ENCODE peak calls at places on chromosomes 13 and 19, in nine cellular contexts. B is IMR-90, G is heart left ventricle, H is gastrocnemius medialis, X is HCT116, N is adrenal gland, P is esophagus squamous epithelium, R is K562, M is uterus. D is an unnamed sample.

GRCh38 chr13:25865391-25865790 is 186.4 kb downstream of the SHISA2 start:
- DNase-seq in N (no peak), X (no peak), G (no peak), B (no peak), R (no peak), M (no peak), P (no peak), H (no peak), D (no peak)

GRCh38 chr13:50616101-50616500 is 227.4 kb downstream of the DLEU7 start:
- DNase-seq in X (no peak), G (no peak), H (no peak), P (no peak), B (peak; percentile 51), M (no peak), N (no peak), R (no peak), D (no peak)

GRCh38 chr13:38866649-38867048 is 124.0 kb downstream of the STOML3 start:
- DNase-seq in B (no peak), X (no peak), M (no peak), P (no peak), R (no peak), H (no peak), G (no peak), N (no peak), D (no peak)

GRCh38 chr13:93775507-93776108 is 549.0 kb downstream of the GPC6 start:
- DNase-seq in X (no peak), N (no peak), R (no peak), M (no peak), H (no peak), G (no peak), P (no peak), B (peak; percentile 85), D (no peak)

GRCh38 chr13:44974056-44974798 is 15.0 kb downstream of the NUFIP1 start:
- DNase-seq in H (peak; percentile 30), M (no peak), P (no peak), X (no peak), N (peak; percentile 51), B (peak; percentile 65), G (peak; percentile 57), R (no peak), D (no peak)

GRCh38 chr19:18879579-18880373 is 16.2 kb downstream of the CERS1 start:
- DNase-seq in X (peak; percentile 46), N (no peak), H (no peak), M (no peak), R (peak; percentile 96), B (no peak), P (no peak), G (no peak), D (peak; percentile 87)

GRCh38 chr13:50319603-50320296 is 304.5 kb downstream of the KCNRG start:
- DNase-seq in P (no peak), H (no peak), M (no peak), R (peak; percentile 57), G (no peak), B (peak; percentile 29), X (no peak), N (no peak), D (no peak)

GRCh38 chr13:46332772-46333171 is 54.3 kb downstream of the RUBCNL start:
- DNase-seq in R (no peak), N (no peak), P (no peak), H (no peak), B (no peak), M (no peak), G (no peak), X (no peak), D (no peak)

GRCh38 chr13:46721054-46721453 is 75.9 kb downstream of the ESD start:
- DNase-seq in P (no peak), R (peak; percentile 13), X (peak; percentile 15), N (no peak), H (peak; percentile 8), M (peak; percentile 51), G (peak; percentile 37), B (peak; percentile 53), D (peak; percentile 39)

GRCh38 chr19:33241530-33242101 is 16.0 kb upstream of the SLC7A10 start:
- DNase-seq in M (peak; percentile 27), P (no peak), H (no peak), G (no peak), R (peak; percentile 36), X (no peak), B (no peak), N (no peak), D (peak; percentile 33)

GRCh38 chr13:113564331-113565023 is 20.1 kb upstream of the TFDP1 start:
- DNase-seq in G (no peak), B (no peak), N (no peak), H (no peak), R (no peak), P (no peak), M (no peak), X (no peak), D (peak; percentile 6)

GRCh38 chr19:50419580-50420035 is 870 bp downstream of the SPIB start:
- DNase-seq in B (no peak), G (no peak), P (no peak), M (no peak), N (no peak), R (no peak), X (no peak), H (no peak), D (no peak)

GRCh38 chr13:41706189-41706588 is 248.8 kb downstream of the RGCC start:
- DNase-seq in H (no peak), R (no peak), G (no peak), B (no peak), P (no peak), X (no peak), M (no peak), N (no peak), D (no peak)

GRCh38 chr13:113220877-113221276 is 11.5 kb downstream of the CUL4A start:
- DNase-seq in G (peak; percentile 52), R (no peak), X (no peak), B (no peak), N (no peak), P (no peak), M (no peak), H (no peak), D (no peak)

GRCh38 chr13:97058417-97058816 is 64.1 kb upstream of the OXGR1 start:
- DNase-seq in G (no peak), B (no peak), P (no peak), R (no peak), N (no peak), H (no peak), X (no peak), M (no peak), D (no peak)

GRCh38 chr19:6744381-6745288 is 5.2 kb downstream of the TRIP10 start:
- DNase-seq in B (peak; percentile 87), R (no peak), H (peak; percentile 79), X (no peak), G (peak; percentile 94), N (peak; percentile 95), P (no peak), M (peak; percentile 90), D (peak; percentile 90)

GRCh38 chr19:29501816-29502580 is 23.8 kb upstream of the VSTM2B start:
- DNase-seq in B (no peak), M (no peak), G (no peak), H (no peak), R (no peak), N (no peak), P (no peak), X (no peak), D (no peak)

GRCh38 chr19:51064534-51065220 is at the start of gene KLK13:
- DNase-seq in R (peak; percentile 94), G (peak; percentile 71), H (no peak), N (peak; percentile 60), B (no peak), X (peak; percentile 7), M (no peak), P (no peak), D (no peak)

GRCh38 chr13:84648069-84648640 is 765.9 kb upstream of the SLITRK1 start:
- DNase-seq in X (no peak), G (no peak), N (no peak), R (no peak), P (no peak), B (no peak), M (no peak), H (no peak), D (no peak)

GRCh38 chr13:40438999-40439797 is 227.2 kb downstream of the FOXO1 start:
- DNase-seq in X (no peak), P (no peak), M (no peak), G (no peak), B (no peak), R (no peak), H (no peak), N (no peak), D (no peak)

GRCh38 chr13:110690516-110690915 is 15.4 kb downstream of the CARS2 start:
- DNase-seq in H (peak; percentile 57), R (no peak), N (no peak), P (no peak), G (no peak), M (no peak), B (no peak), X (no peak), D (no peak)
- H3K36me3 ChIP-seq in H (no peaks in the 10 kb centered on the region), R (peaks cover 35% of the 10 kb centered on the region), N (no peaks in the 10 kb centered on the region), P (peaks cover 96% of the 10 kb centered on the region), G (peaks cover 77% of the 10 kb centered on the region), M (no peaks in the 10 kb centered on the region), B (peaks cover 37% of the 10 kb centered on the region), X (peaks cover 8% of the 10 kb centered on the region), D (peaks cover 8% of the 10 kb centered on the region)

GRCh38 chr19:34269968-34270621 is 15.7 kb downstream of the GARRE1 start:
- DNase-seq in P (no peak), R (no peak), H (peak; percentile 27), G (peak; percentile 71), B (peak; percentile 66), X (no peak), M (peak; percentile 24), N (peak; percentile 67), D (peak; percentile 51)
- TF ChIP-seq POLR2A in P (no peak), R (no peak), H (peak; percentile 28), G (peak; percentile 34), B (no peak), X (no peak), M (peak; percentile 73), N (no peak), D (peak; percentile 23)

DNA sequence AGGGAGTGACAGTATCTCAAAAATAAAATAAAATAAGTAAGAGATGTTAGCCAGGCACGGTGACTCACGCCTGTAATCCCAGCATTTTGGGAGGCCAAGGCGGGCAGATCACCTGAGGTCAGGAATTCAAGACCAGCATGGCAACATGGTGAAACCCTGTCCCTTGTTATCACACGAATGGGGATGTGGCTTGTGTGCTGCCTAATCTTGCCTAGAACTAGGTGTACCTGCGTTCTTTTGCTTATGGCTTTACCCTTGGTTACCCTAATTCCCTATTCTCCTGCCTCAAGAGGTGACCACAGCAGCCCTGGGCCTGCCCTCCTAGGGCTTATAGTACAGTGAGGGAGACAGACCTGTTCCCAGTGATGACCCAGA is 6.3 kb upstream of the PVR start:
- DNase-seq in N (no peak), X (no peak), G (no peak), M (no peak), B (no peak), P (no peak), H (no peak), R (no peak), D (no peak)
- H3K4me1 ChIP-seq in N (no peaks in the 10 kb centered on the region), X (peaks cover 23% of the 10 kb centered on the region), G (peaks cover 15% of the 10 kb centered on the region), M (no peaks in the 10 kb centered on the region), B (peaks cover 14% of the 10 kb centered on the region), P (no peaks in the 10 kb centered on the region), H (peaks cover 10% of the 10 kb centered on the region), R (peaks cover 5% of the 10 kb centered on the region), D (peaks cover 16% of the 10 kb centered on the region)

DNA sequence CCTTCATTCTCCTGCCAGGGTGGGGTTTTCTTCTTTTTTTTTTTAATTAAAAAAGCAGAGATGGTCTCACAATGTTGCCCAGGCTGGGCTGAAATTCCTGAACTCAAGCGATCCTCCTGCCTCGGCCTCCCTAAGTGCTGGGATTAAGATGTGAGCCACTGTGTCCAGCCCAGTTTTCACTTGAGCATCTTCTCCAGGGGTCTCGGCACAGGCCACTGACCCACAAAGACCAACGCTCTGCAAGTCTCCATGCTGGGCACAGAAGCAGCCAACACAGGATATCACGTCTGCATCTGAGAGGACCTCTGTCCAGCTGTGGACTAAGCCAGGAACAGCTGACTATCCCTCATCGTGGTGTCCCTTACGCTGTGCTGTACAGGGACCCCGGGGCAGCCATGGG is 9.5 kb upstream of the TMEM86B start:
- DNase-seq in X (no peak), N (no peak), H (no peak), B (no peak), R (no peak), G (no peak), M (no peak), P (no peak), D (no peak)
- H3K36me3 ChIP-seq in X (peaks cover 43% of the 10 kb centered on the region), N (no peaks in the 10 kb centered on the region), H (peaks cover 3% of the 10 kb centered on the region), B (peaks cover 68% of the 10 kb centered on the region), R (peaks cover 93% of the 10 kb centered on the region), G (peaks cover 95% of the 10 kb centered on the region), M (no peaks in the 10 kb centered on the region), P (peaks cover 100% of the 10 kb centered on the region), D (no peaks in the 10 kb centered on the region)